ENCODE peak calls at places on chromosome 10, in six cellular contexts. C is astrocyte of the cerebellum, H is BJ, F is GM06990, Z is thoracic aorta, W is adrenal gland. Q is an unnamed sample.

GRCh38 chr10:113493943-113494342 is 58.9 kb upstream of the HABP2 start:
- DNase-seq in C (no peak), H (peak; percentile 95), F (no peak), Z (no peak), W (no peak), Q (no peak)

GRCh38 chr10:48691812-48692528 is 7.3 kb downstream of the WDFY4 start:
- DNase-seq in C (no peak), H (no peak), F (no peak), Z (no peak), W (no peak), Q (no peak)

GRCh38 chr10:110530131-110530831 is 32.6 kb downstream of the DUSP5 start:
- DNase-seq in C (no peak), H (no peak), F (no peak), Z (no peak), W (peak; percentile 46), Q (peak; percentile 74)

GRCh38 chr10:72499697-72500096 is 126.2 kb downstream of the MICU1 start:
- DNase-seq in C (no peak), H (no peak), F (no peak), Z (no peak), W (no peak), Q (no peak)

GRCh38 chr10:51074238-51075028 is at the start of gene PRKG1:
- DNase-seq in C (peak; percentile 46), H (peak; percentile 39), F (peak; percentile 10), Z (peak; percentile 54), W (peak; percentile 87), Q (peak; percentile 86)

GRCh38 chr10:121293121-121293520 is 305.1 kb downstream of the FGFR2 start:
- DNase-seq in C (no peak), H (no peak), F (no peak), Z (no peak), W (no peak), Q (no peak)

GRCh38 chr10:126421745-126422144 is 33.5 kb upstream of the ADAM12 start:
- DNase-seq in C (peak; percentile 97), H (peak; percentile 86), F (no peak), Z (no peak), W (no peak), Q (no peak)

GRCh38 chr10:119489572-119490326 is 52.8 kb downstream of the RGS10 start:
- DNase-seq in C (no peak), H (no peak), F (peak; percentile 87), Z (no peak), W (no peak), Q (peak; percentile 85)

GRCh38 chr10:72254891-72255568 is 18.7 kb upstream of the DDIT4 start:
- DNase-seq in C (no peak), H (no peak), F (no peak), Z (peak; percentile 66), W (peak; percentile 95), Q (peak; percentile 62)

GRCh38 chr10:129622736-129623135 is 155.7 kb downstream of the MGMT start:
- DNase-seq in C (no peak), H (no peak), F (no peak), Z (no peak), W (no peak), Q (no peak)

GRCh38 chr10:130751106-130751840 is 560.2 kb downstream of the TCERG1L start:
- DNase-seq in C (no peak), H (no peak), F (no peak), Z (no peak), W (peak; percentile 8), Q (no peak)

GRCh38 chr10:90418869-90419652 is 438.8 kb downstream of the HTR7 start:
- DNase-seq in C (peak; percentile 78), H (peak; percentile 60), F (no peak), Z (no peak), W (no peak), Q (no peak)

GRCh38 chr10:23157691-23158369 is 34.3 kb upstream of the PTF1A start:
- DNase-seq in C (peak; percentile 11), H (no peak), F (no peak), Z (no peak), W (peak; percentile 32), Q (peak; percentile 12)

GRCh38 chr10:89283174-89283987 is 18.5 kb upstream of the IFIT2 start:
- DNase-seq in C (no peak), H (no peak), F (no peak), Z (no peak), W (peak; percentile 47), Q (peak; percentile 7)

GRCh38 chr10:128092454-128092853 is 33.8 kb downstream of the MKI67 start:
- DNase-seq in C (no peak), H (no peak), F (no peak), Z (no peak), W (no peak), Q (no peak)

GRCh38 chr10:101001225-101002035 is 1.8 kb downstream of the LZTS2 start:
- DNase-seq in C (peak; percentile 55), H (peak; percentile 73), F (no peak), Z (peak; percentile 85), W (peak; percentile 98), Q (peak; percentile 42)

GRCh38 chr10:72353028-72353962 is 1.4 kb downstream of the DNAJB12 start:
- DNase-seq in C (no peak), H (no peak), F (no peak), Z (no peak), W (peak; percentile 67), Q (no peak)

GRCh38 chr10:71398991-71399375 is 2.3 kb downstream of the CDH23 start:
- DNase-seq in C (no peak), H (no peak), F (no peak), Z (no peak), W (no peak), Q (no peak)

GRCh38 chr10:36141786-36142560 is 499.9 kb upstream of the FZD8 start:
- DNase-seq in C (no peak), H (no peak), F (no peak), Z (no peak), W (no peak), Q (peak; percentile 19)

GRCh38 chr10:1653321-1653720 is 84.0 kb downstream of the ADARB2 start:
- DNase-seq in C (no peak), H (no peak), F (no peak), Z (no peak), W (no peak), Q (no peak)

GRCh38 chr10:51459476-51459875 is 239.9 kb downstream of the CSTF2T start:
- DNase-seq in C (no peak), H (no peak), F (no peak), Z (no peak), W (no peak), Q (no peak)

GRCh38 chr10:43262043-43262901 is 4.6 kb downstream of the RASGEF1A start:
- DNase-seq in C (no peak), H (no peak), F (no peak), Z (no peak), W (no peak), Q (peak; percentile 54)

GRCh38 chr10:70742537-70743429 is 42.4 kb downstream of the TBATA start:
- DNase-seq in C (peak; percentile 93), H (no peak), F (no peak), Z (no peak), W (peak; percentile 26), Q (no peak)

GRCh38 chr10:16717617-16718395 is 99.4 kb downstream of the RSU1 start:
- DNase-seq in C (peak; percentile 15), H (peak; percentile 2), F (no peak), Z (no peak), W (no peak), Q (no peak)

GRCh38 chr10:63273575-63273974 is 140.4 kb downstream of the NRBF2 start:
- DNase-seq in C (no peak), H (no peak), F (no peak), Z (no peak), W (no peak), Q (no peak)

GRCh38 chr10:1109795-1110673 is 53.8 kb downstream of the WDR37 start:
- DNase-seq in C (peak; percentile 75), H (peak; percentile 42), F (peak; percentile 65), Z (no peak), W (peak; percentile 63), Q (peak; percentile 76)

DNA sequence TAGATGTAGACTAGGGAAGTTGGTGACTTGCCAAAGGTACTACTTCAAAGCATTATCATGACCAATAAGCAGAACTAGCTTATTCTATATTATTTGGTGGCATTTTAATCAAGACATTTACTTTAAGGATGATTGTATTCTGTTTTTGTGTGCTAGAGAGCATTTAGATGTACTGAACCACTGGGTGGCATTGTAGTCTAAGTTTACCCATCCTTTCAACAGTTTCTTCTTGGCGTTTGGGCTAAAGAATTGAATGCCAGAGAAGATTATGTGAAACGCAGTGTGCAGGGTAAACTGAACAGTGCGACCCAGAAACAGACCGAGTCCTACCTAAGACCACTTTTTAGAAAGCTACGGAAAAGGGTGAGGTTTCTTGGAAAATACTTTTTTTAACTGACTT is 26.8 kb downstream of the PRPF18 start:
- DNase-seq in C (peak; percentile 57), H (no peak), F (no peak), Z (no peak), W (no peak), Q (no peak)
- TF ChIP-seq CTCF in C (peak; percentile 47), H (peak; percentile 52), F (peak; percentile 40), Z (peak; percentile 21), W (no peak), Q (peak; percentile 27)

DNA sequence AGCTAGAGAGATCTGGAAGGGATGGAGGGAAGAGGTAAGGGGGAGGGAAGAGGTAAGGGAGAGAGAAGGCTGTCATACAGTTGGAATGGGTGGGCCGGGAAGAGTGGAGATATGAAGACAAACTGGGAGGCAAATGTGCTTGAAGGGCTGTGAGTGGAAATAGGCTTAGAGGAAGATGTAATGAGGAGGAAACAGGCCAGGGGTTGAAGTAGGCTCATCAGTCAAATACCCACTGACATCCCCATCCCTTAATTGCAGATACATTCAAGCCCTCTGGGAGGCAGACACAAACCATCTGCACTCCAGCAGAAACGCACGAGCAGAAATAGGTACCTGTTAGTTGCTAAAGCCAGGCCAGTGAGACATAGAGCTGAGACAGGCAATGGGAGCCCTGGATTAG is 2.1 kb downstream of the SYNPO2L start:
- DNase-seq in C (no peak), H (no peak), F (no peak), Z (no peak), W (peak; percentile 58), Q (no peak)
- TF ChIP-seq CTCF in C (peak; percentile 12), H (no peak), F (peak; percentile 32), Z (no peak), W (peak; percentile 27), Q (no peak)

GRCh38 chr10:79547973-79548372 is 12.2 kb downstream of the SFTPA2 start:
- DNase-seq in C (no peak), H (no peak), F (no peak), Z (no peak), W (no peak), Q (no peak)

GRCh38 chr10:79542619-79543018 is 17.6 kb downstream of the SFTPA2 start:
- DNase-seq in C (no peak), H (no peak), F (no peak), Z (no peak), W (no peak), Q (no peak)
- TF ChIP-seq CTCF in C (no peak), H (no peak), F (no peak), Z (no peak), W (no peak), Q (no peak)

DNA sequence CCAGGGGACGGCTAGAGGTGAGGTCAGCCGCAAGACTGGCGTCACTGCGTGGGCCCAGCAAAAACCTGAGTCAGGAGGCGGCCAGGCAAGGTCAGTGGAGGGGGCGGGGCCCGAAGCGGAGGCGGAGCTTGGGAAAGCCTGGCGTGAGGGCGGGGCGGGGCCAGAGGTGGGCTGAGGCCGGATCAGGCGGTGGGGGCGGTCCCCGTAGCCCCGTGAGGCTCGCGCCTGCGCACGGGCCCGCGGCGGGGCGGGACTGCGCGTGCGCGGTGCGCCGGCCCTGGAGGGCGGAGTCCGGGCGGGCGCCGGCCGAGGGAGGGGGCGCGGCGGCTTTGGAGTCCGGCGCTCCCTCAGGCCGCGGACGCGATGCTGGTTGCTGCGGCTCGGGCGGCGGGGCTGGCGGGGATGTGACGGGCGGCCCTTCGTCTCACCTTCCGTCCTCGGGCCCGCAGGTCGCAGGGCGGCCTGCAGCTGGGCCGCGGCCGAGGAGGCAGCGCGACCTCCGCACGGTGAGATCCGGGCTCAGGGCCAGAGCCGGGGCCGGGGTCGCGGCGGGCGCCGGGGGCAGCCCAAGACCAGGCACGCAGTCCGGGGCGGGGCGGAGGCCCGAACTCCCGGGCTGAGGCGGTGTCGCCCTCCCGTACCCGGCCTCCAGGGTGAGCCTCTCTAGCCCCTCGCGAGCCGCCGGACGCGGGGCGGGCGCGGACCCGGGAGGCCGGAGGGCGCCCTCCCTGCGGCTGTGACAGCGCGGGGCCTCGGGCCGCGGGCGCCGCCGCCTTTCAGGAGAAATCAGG is at the start of gene CCSER2:
- DNase-seq in C (peak; percentile 74), H (peak; percentile 54), F (peak; percentile 89), Z (peak; percentile 96), W (peak; percentile 99), Q (peak; percentile 100)
- TF ChIP-seq CTCF in C (no peak), H (no peak), F (no peak), Z (no peak), W (peak; percentile 13), Q (no peak)